ENCODE peak calls at places on chromosomes 16 and 17, in four cellular contexts. V is K562, B is GM12878, A is HepG2. U is an unnamed sample.

GRCh38 chr17:14688134-14688533 is 387.3 kb downstream of the HS3ST3B1 start:
- DNase-seq in V (no peak), B (no peak), A (no peak), U (no peak)

GRCh38 chr16:54817940-54818574 is 112.6 kb upstream of the IRX5 start:
- DNase-seq in V (no peak), B (no peak), A (no peak), U (no peak)

GRCh38 chr17:61201211-61201610 is 198.4 kb upstream of the TBX2 start:
- DNase-seq in V (no peak), B (no peak), A (peak), U (no peak)

GRCh38 chr17:39015546-39015935 is 48.3 kb upstream of the FBXO47 start:
- DNase-seq in V (no peak), B (no peak), A (no peak), U (no peak)

GRCh38 chr16:67901734-67902133 is 8.7 kb downstream of the PSKH1 start:
- DNase-seq in V (no peak), B (no peak), A (peak), U (no peak)

GRCh38 chr17:82685291-82685690 is 13.2 kb downstream of the RAB40B start:
- DNase-seq in V (no peak), B (no peak), A (no peak), U (no peak)

GRCh38 chr17:52155301-52155700 is 3.2 kb downstream of the CA10 start:
- DNase-seq in V (no peak), B (no peak), A (no peak), U (no peak)

GRCh38 chr17:79819085-79819484 is 20.2 kb downstream of the CBX4 start:
- DNase-seq in V (no peak), B (no peak), A (no peak), U (no peak)

GRCh38 chr16:4183258-4184037 is 58.4 kb downstream of the SRL start:
- DNase-seq in V (peak), B (peak), A (peak), U (peak)

GRCh38 chr16:12652924-12653323 is 150.8 kb downstream of the CPPED1 start:
- DNase-seq in V (no peak), B (no peak), A (no peak), U (no peak)

GRCh38 chr17:50337956-50338355 is 8.0 kb upstream of the XYLT2 start:
- DNase-seq in V (no peak), B (no peak), A (no peak), U (no peak)

GRCh38 chr17:7019839-7020519 is 2.9 kb upstream of the BCL6B start:
- DNase-seq in V (no peak), B (no peak), A (no peak), U (peak)

GRCh38 chr17:51869387-51869786 is 289.1 kb downstream of the CA10 start:
- DNase-seq in V (no peak), B (no peak), A (peak), U (peak)

GRCh38 chr16:47578573-47578972 is 117.4 kb downstream of the PHKB start:
- DNase-seq in V (peak), B (no peak), A (no peak), U (no peak)

GRCh38 chr17:34579979-34580684 is 750 bp downstream of the TMEM132E start:
- DNase-seq in V (no peak), B (no peak), A (no peak), U (peak)

GRCh38 chr16:12062343-12063003 is 85.9 kb downstream of the SNX29 start:
- DNase-seq in V (no peak), B (no peak), A (no peak), U (no peak)

GRCh38 chr16:2335286-2335895 is 5.1 kb downstream of the ABCA3 start:
- DNase-seq in V (no peak), B (no peak), A (no peak), U (no peak)
- TF ChIP-seq MAX in V (no peak), B (no peak), A (no peak), U (no peak)

GRCh38 chr17:74759243-74759801 is 10.9 kb downstream of the NHERF1 start:
- DNase-seq in V (no peak), B (no peak), A (no peak), U (no peak)
- TF ChIP-seq TCF7 in V (no peak), B (no peak), A (no peak), U (no peak)

DNA sequence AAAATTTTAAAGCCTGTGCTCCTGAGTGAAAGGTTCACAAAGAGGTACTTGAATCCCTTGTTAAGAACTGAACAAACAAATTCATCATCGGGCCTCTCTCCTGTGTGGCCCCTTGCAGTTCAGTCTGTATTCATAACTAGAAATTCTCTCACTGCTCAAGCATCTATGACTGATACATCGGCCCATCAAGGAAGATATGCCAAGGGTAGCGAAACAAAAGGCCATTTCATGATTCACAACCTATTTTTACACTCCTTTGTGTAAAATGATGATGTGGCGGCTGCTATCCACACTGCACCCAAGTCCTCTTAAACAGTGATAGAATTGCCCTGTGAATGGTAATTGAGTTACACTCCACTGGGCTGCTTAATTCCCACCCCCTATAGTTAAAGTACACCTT is 204.6 kb downstream of the STX8 start:
- DNase-seq in V (no peak), B (peak), A (peak), U (no peak)
- TF ChIP-seq MAX in V (no peak), B (no peak), A (no peak), U (no peak)

GRCh38 chr16:19776147-19776546 is 58.1 kb downstream of the IQCK start:
- DNase-seq in V (no peak), B (no peak), A (no peak), U (no peak)

GRCh38 chr16:19777061-19777460 is 59.0 kb downstream of the IQCK start:
- DNase-seq in V (no peak), B (no peak), A (no peak), U (no peak)

GRCh38 chr16:19774024-19774423 is 56.0 kb downstream of the IQCK start:
- DNase-seq in V (no peak), B (no peak), A (no peak), U (no peak)

GRCh38 chr16:19781196-19781595 is 63.1 kb downstream of the IQCK start:
- DNase-seq in V (no peak), B (no peak), A (no peak), U (no peak)

GRCh38 chr16:19776565-19776964 is 58.5 kb downstream of the IQCK start:
- DNase-seq in V (no peak), B (no peak), A (no peak), U (no peak)
- TF ChIP-seq TCF7 in V (no peak), B (no peak), A (no peak), U (no peak)

GRCh38 chr17:47615766-47616424 is 33.8 kb upstream of the KPNB1 start:
- DNase-seq in V (peak), B (peak), A (peak), U (no peak)
- TF ChIP-seq MAX in V (no peak), B (no peak), A (no peak), U (no peak)